ENCODE peak calls at places on chromosomes 13 and 19, in eight cellular contexts. One of them, this sample, is unnamed.

GRCh38 chr19:49933643-49934042 is 4.3 kb upstream of the NUP62 start:
- DNase-seq in cardiac muscle cell: no peak
- DNase-seq in upper lobe of right lung: no peak
- DNase-seq in NCI-H1092 treated with DMSO at 0.1 percent for 48 hours: no peak
- DNase-seq in stimulated activated CD4-positive, alpha-beta T cell treated with anti-CD3 and anti-CD28 coated beads, Interleukin-2, amount 100 ng/mL, for 48 hours: no peak
- DNase-seq in CD4-positive, CD25-positive, alpha-beta regulatory T cell: no peak
- DNase-seq in activated CD4-positive, alpha-beta T cell treated with anti-CD3 and anti-CD28 coated beads, Interleukin-2, amount 50 U/mL, for 48 hours: no peak
- DNase-seq in astrocyte: no peak
- DNase-seq in this sample: no peak

GRCh38 chr19:13633109-13633508 is 126.8 kb upstream of the CACNA1A start:
- DNase-seq in cardiac muscle cell: peak
- DNase-seq in upper lobe of right lung: no peak
- DNase-seq in NCI-H1092 treated with DMSO at 0.1 percent for 48 hours: peak
- DNase-seq in stimulated activated CD4-positive, alpha-beta T cell treated with anti-CD3 and anti-CD28 coated beads, Interleukin-2, amount 100 ng/mL, for 48 hours: no peak
- DNase-seq in CD4-positive, CD25-positive, alpha-beta regulatory T cell: no peak
- DNase-seq in activated CD4-positive, alpha-beta T cell treated with anti-CD3 and anti-CD28 coated beads, Interleukin-2, amount 50 U/mL, for 48 hours: no peak
- DNase-seq in astrocyte: peak
- DNase-seq in this sample: no peak

GRCh38 chr13:85436029-85436428 is 363.2 kb downstream of the SLITRK6 start:
- DNase-seq in cardiac muscle cell: no peak
- DNase-seq in upper lobe of right lung: no peak
- DNase-seq in NCI-H1092 treated with DMSO at 0.1 percent for 48 hours: no peak
- DNase-seq in stimulated activated CD4-positive, alpha-beta T cell treated with anti-CD3 and anti-CD28 coated beads, Interleukin-2, amount 100 ng/mL, for 48 hours: no peak
- DNase-seq in CD4-positive, CD25-positive, alpha-beta regulatory T cell: no peak
- DNase-seq in activated CD4-positive, alpha-beta T cell treated with anti-CD3 and anti-CD28 coated beads, Interleukin-2, amount 50 U/mL, for 48 hours: no peak
- DNase-seq in astrocyte: no peak
- DNase-seq in this sample: no peak

GRCh38 chr19:31339405-31339804 is 9.8 kb downstream of the TSHZ3 start:
- DNase-seq in cardiac muscle cell: peak
- DNase-seq in upper lobe of right lung: no peak
- DNase-seq in NCI-H1092 treated with DMSO at 0.1 percent for 48 hours: no peak
- DNase-seq in stimulated activated CD4-positive, alpha-beta T cell treated with anti-CD3 and anti-CD28 coated beads, Interleukin-2, amount 100 ng/mL, for 48 hours: no peak
- DNase-seq in CD4-positive, CD25-positive, alpha-beta regulatory T cell: no peak
- DNase-seq in activated CD4-positive, alpha-beta T cell treated with anti-CD3 and anti-CD28 coated beads, Interleukin-2, amount 50 U/mL, for 48 hours: no peak
- DNase-seq in astrocyte: peak
- DNase-seq in this sample: no peak

GRCh38 chr19:17522988-17523872 is 11.8 kb downstream of the PGLS start:
- DNase-seq in cardiac muscle cell: no peak
- DNase-seq in upper lobe of right lung: peak
- DNase-seq in NCI-H1092 treated with DMSO at 0.1 percent for 48 hours: no peak
- DNase-seq in stimulated activated CD4-positive, alpha-beta T cell treated with anti-CD3 and anti-CD28 coated beads, Interleukin-2, amount 100 ng/mL, for 48 hours: peak
- DNase-seq in CD4-positive, CD25-positive, alpha-beta regulatory T cell: peak
- DNase-seq in activated CD4-positive, alpha-beta T cell treated with anti-CD3 and anti-CD28 coated beads, Interleukin-2, amount 50 U/mL, for 48 hours: peak
- DNase-seq in astrocyte: no peak
- DNase-seq in this sample: peak

GRCh38 chr19:23294141-23294540 is 43.9 kb upstream of the ZNF724 start:
- DNase-seq in cardiac muscle cell: no peak
- DNase-seq in upper lobe of right lung: no peak
- DNase-seq in NCI-H1092 treated with DMSO at 0.1 percent for 48 hours: no peak
- DNase-seq in stimulated activated CD4-positive, alpha-beta T cell treated with anti-CD3 and anti-CD28 coated beads, Interleukin-2, amount 100 ng/mL, for 48 hours: no peak
- DNase-seq in CD4-positive, CD25-positive, alpha-beta regulatory T cell: no peak
- DNase-seq in activated CD4-positive, alpha-beta T cell treated with anti-CD3 and anti-CD28 coated beads, Interleukin-2, amount 50 U/mL, for 48 hours: no peak
- DNase-seq in astrocyte: no peak
- DNase-seq in this sample: no peak

GRCh38 chr13:49368688-49369087 is 75.2 kb downstream of the CAB39L start:
- DNase-seq in cardiac muscle cell: no peak
- DNase-seq in upper lobe of right lung: no peak
- DNase-seq in NCI-H1092 treated with DMSO at 0.1 percent for 48 hours: no peak
- DNase-seq in stimulated activated CD4-positive, alpha-beta T cell treated with anti-CD3 and anti-CD28 coated beads, Interleukin-2, amount 100 ng/mL, for 48 hours: no peak
- DNase-seq in CD4-positive, CD25-positive, alpha-beta regulatory T cell: no peak
- DNase-seq in activated CD4-positive, alpha-beta T cell treated with anti-CD3 and anti-CD28 coated beads, Interleukin-2, amount 50 U/mL, for 48 hours: no peak
- DNase-seq in astrocyte: no peak
- DNase-seq in this sample: no peak

GRCh38 chr13:26051231-26052135 is at the start of gene SHISA2:
- DNase-seq in cardiac muscle cell: peak
- DNase-seq in upper lobe of right lung: peak
- DNase-seq in NCI-H1092 treated with DMSO at 0.1 percent for 48 hours: peak
- DNase-seq in stimulated activated CD4-positive, alpha-beta T cell treated with anti-CD3 and anti-CD28 coated beads, Interleukin-2, amount 100 ng/mL, for 48 hours: peak
- DNase-seq in CD4-positive, CD25-positive, alpha-beta regulatory T cell: no peak
- DNase-seq in activated CD4-positive, alpha-beta T cell treated with anti-CD3 and anti-CD28 coated beads, Interleukin-2, amount 50 U/mL, for 48 hours: peak
- DNase-seq in astrocyte: peak
- DNase-seq in this sample: peak

GRCh38 chr19:10510301-10510802 is 6.9 kb downstream of the S1PR5 start:
- DNase-seq in cardiac muscle cell: peak
- DNase-seq in upper lobe of right lung: no peak
- DNase-seq in NCI-H1092 treated with DMSO at 0.1 percent for 48 hours: no peak
- DNase-seq in stimulated activated CD4-positive, alpha-beta T cell treated with anti-CD3 and anti-CD28 coated beads, Interleukin-2, amount 100 ng/mL, for 48 hours: peak
- DNase-seq in CD4-positive, CD25-positive, alpha-beta regulatory T cell: peak
- DNase-seq in activated CD4-positive, alpha-beta T cell treated with anti-CD3 and anti-CD28 coated beads, Interleukin-2, amount 50 U/mL, for 48 hours: peak
- DNase-seq in astrocyte: no peak
- DNase-seq in this sample: no peak

GRCh38 chr19:45668342-45668871 is 386 bp downstream of the GIPR start:
- DNase-seq in cardiac muscle cell: no peak
- DNase-seq in upper lobe of right lung: no peak
- DNase-seq in NCI-H1092 treated with DMSO at 0.1 percent for 48 hours: peak
- DNase-seq in stimulated activated CD4-positive, alpha-beta T cell treated with anti-CD3 and anti-CD28 coated beads, Interleukin-2, amount 100 ng/mL, for 48 hours: no peak
- DNase-seq in CD4-positive, CD25-positive, alpha-beta regulatory T cell: peak
- DNase-seq in activated CD4-positive, alpha-beta T cell treated with anti-CD3 and anti-CD28 coated beads, Interleukin-2, amount 50 U/mL, for 48 hours: peak
- DNase-seq in astrocyte: no peak
- DNase-seq in this sample: no peak

GRCh38 chr13:53342623-53343022 is 314.0 kb downstream of the OLFM4 start:
- DNase-seq in cardiac muscle cell: no peak
- DNase-seq in upper lobe of right lung: no peak
- DNase-seq in NCI-H1092 treated with DMSO at 0.1 percent for 48 hours: no peak
- DNase-seq in stimulated activated CD4-positive, alpha-beta T cell treated with anti-CD3 and anti-CD28 coated beads, Interleukin-2, amount 100 ng/mL, for 48 hours: no peak
- DNase-seq in CD4-positive, CD25-positive, alpha-beta regulatory T cell: no peak
- DNase-seq in activated CD4-positive, alpha-beta T cell treated with anti-CD3 and anti-CD28 coated beads, Interleukin-2, amount 50 U/mL, for 48 hours: no peak
- DNase-seq in astrocyte: no peak
- DNase-seq in this sample: no peak

GRCh38 chr13:43293986-43294880 is 270.8 kb downstream of the DNAJC15 start:
- DNase-seq in cardiac muscle cell: no peak
- DNase-seq in upper lobe of right lung: no peak
- DNase-seq in NCI-H1092 treated with DMSO at 0.1 percent for 48 hours: no peak
- DNase-seq in stimulated activated CD4-positive, alpha-beta T cell treated with anti-CD3 and anti-CD28 coated beads, Interleukin-2, amount 100 ng/mL, for 48 hours: no peak
- DNase-seq in CD4-positive, CD25-positive, alpha-beta regulatory T cell: no peak
- DNase-seq in activated CD4-positive, alpha-beta T cell treated with anti-CD3 and anti-CD28 coated beads, Interleukin-2, amount 50 U/mL, for 48 hours: no peak
- DNase-seq in astrocyte: peak
- DNase-seq in this sample: no peak

GRCh38 chr19:42501733-42502132 is 26.5 kb downstream of the CEACAM1 start:
- DNase-seq in cardiac muscle cell: no peak
- DNase-seq in upper lobe of right lung: no peak
- DNase-seq in NCI-H1092 treated with DMSO at 0.1 percent for 48 hours: no peak
- DNase-seq in stimulated activated CD4-positive, alpha-beta T cell treated with anti-CD3 and anti-CD28 coated beads, Interleukin-2, amount 100 ng/mL, for 48 hours: no peak
- DNase-seq in CD4-positive, CD25-positive, alpha-beta regulatory T cell: no peak
- DNase-seq in activated CD4-positive, alpha-beta T cell treated with anti-CD3 and anti-CD28 coated beads, Interleukin-2, amount 50 U/mL, for 48 hours: no peak
- DNase-seq in astrocyte: no peak
- DNase-seq in this sample: no peak

GRCh38 chr13:94703271-94703670 is 9.1 kb downstream of the SOX21 start:
- DNase-seq in cardiac muscle cell: no peak
- DNase-seq in upper lobe of right lung: no peak
- DNase-seq in NCI-H1092 treated with DMSO at 0.1 percent for 48 hours: no peak
- DNase-seq in stimulated activated CD4-positive, alpha-beta T cell treated with anti-CD3 and anti-CD28 coated beads, Interleukin-2, amount 100 ng/mL, for 48 hours: no peak
- DNase-seq in CD4-positive, CD25-positive, alpha-beta regulatory T cell: no peak
- DNase-seq in activated CD4-positive, alpha-beta T cell treated with anti-CD3 and anti-CD28 coated beads, Interleukin-2, amount 50 U/mL, for 48 hours: no peak
- DNase-seq in astrocyte: no peak
- DNase-seq in this sample: no peak

GRCh38 chr19:722553-723101 is 13.9 kb downstream of the PALM start:
- DNase-seq in cardiac muscle cell: no peak
- DNase-seq in upper lobe of right lung: no peak
- DNase-seq in NCI-H1092 treated with DMSO at 0.1 percent for 48 hours: no peak
- DNase-seq in stimulated activated CD4-positive, alpha-beta T cell treated with anti-CD3 and anti-CD28 coated beads, Interleukin-2, amount 100 ng/mL, for 48 hours: no peak
- DNase-seq in CD4-positive, CD25-positive, alpha-beta regulatory T cell: no peak
- DNase-seq in activated CD4-positive, alpha-beta T cell treated with anti-CD3 and anti-CD28 coated beads, Interleukin-2, amount 50 U/mL, for 48 hours: no peak
- DNase-seq in astrocyte: no peak
- DNase-seq in this sample: peak

GRCh38 chr13:53250272-53250875 is 221.8 kb downstream of the OLFM4 start:
- DNase-seq in cardiac muscle cell: peak
- DNase-seq in upper lobe of right lung: no peak
- DNase-seq in NCI-H1092 treated with DMSO at 0.1 percent for 48 hours: peak
- DNase-seq in stimulated activated CD4-positive, alpha-beta T cell treated with anti-CD3 and anti-CD28 coated beads, Interleukin-2, amount 100 ng/mL, for 48 hours: peak
- DNase-seq in CD4-positive, CD25-positive, alpha-beta regulatory T cell: peak
- DNase-seq in activated CD4-positive, alpha-beta T cell treated with anti-CD3 and anti-CD28 coated beads, Interleukin-2, amount 50 U/mL, for 48 hours: no peak
- DNase-seq in astrocyte: peak
- DNase-seq in this sample: no peak

GRCh38 chr19:30225615-30226463 is 146.3 kb upstream of the ZNF536 start:
- DNase-seq in cardiac muscle cell: no peak
- DNase-seq in upper lobe of right lung: no peak
- DNase-seq in NCI-H1092 treated with DMSO at 0.1 percent for 48 hours: no peak
- DNase-seq in stimulated activated CD4-positive, alpha-beta T cell treated with anti-CD3 and anti-CD28 coated beads, Interleukin-2, amount 100 ng/mL, for 48 hours: no peak
- DNase-seq in CD4-positive, CD25-positive, alpha-beta regulatory T cell: no peak
- DNase-seq in activated CD4-positive, alpha-beta T cell treated with anti-CD3 and anti-CD28 coated beads, Interleukin-2, amount 50 U/mL, for 48 hours: no peak
- DNase-seq in astrocyte: no peak
- DNase-seq in this sample: no peak

GRCh38 chr13:113402471-113403254 is 38.7 kb upstream of the GRTP1 start:
- DNase-seq in cardiac muscle cell: no peak
- DNase-seq in upper lobe of right lung: peak
- DNase-seq in NCI-H1092 treated with DMSO at 0.1 percent for 48 hours: no peak
- DNase-seq in stimulated activated CD4-positive, alpha-beta T cell treated with anti-CD3 and anti-CD28 coated beads, Interleukin-2, amount 100 ng/mL, for 48 hours: no peak
- DNase-seq in CD4-positive, CD25-positive, alpha-beta regulatory T cell: no peak
- DNase-seq in activated CD4-positive, alpha-beta T cell treated with anti-CD3 and anti-CD28 coated beads, Interleukin-2, amount 50 U/mL, for 48 hours: no peak
- DNase-seq in astrocyte: no peak
- DNase-seq in this sample: peak

This sample was measured in psoas muscle.